ENCODE peak calls at places on chromosomes 5 and 9, in nine cellular contexts. R, U, W, Y, D, M, T, G and V are unnamed samples.
A peak's percentile ranks its signal among the peaks of the same experiment; 100 is the strongest.

GRCh38 chr5:165627548-165628170 is 2122.2 kb downstream of the MAT2B start:
- DNase-seq in R (no peak), U (no peak), W (no peak), Y (no peak), D (peak; percentile 52), M (no peak), T (no peak), G (no peak), V (no peak)

GRCh38 chr5:175689147-175689991 is 31.5 kb downstream of the HRH2 start:
- DNase-seq in R (peak; percentile 36), U (peak; percentile 27), W (no peak), Y (no peak), D (no peak), M (no peak), T (peak; percentile 33), G (peak; percentile 10), V (no peak)

GRCh38 chr9:113853333-113853732 is 22.8 kb upstream of the ZNF618 start:
- DNase-seq in R (no peak), U (no peak), W (no peak), Y (no peak), D (peak; percentile 56), M (no peak), T (peak; percentile 43), G (no peak), V (no peak)

GRCh38 chr5:134440185-134440755 is 28.6 kb upstream of the CDKN2AIPNL start:
- DNase-seq in R (no peak), U (no peak), W (no peak), Y (no peak), D (no peak), M (no peak), T (no peak), G (no peak), V (no peak)

GRCh38 chr9:22274477-22274876 is 172.1 kb upstream of the DMRTA1 start:
- DNase-seq in R (no peak), U (no peak), W (no peak), Y (no peak), D (no peak), M (no peak), T (no peak), G (no peak), V (no peak)

GRCh38 chr9:76586555-76587314 is 127.8 kb downstream of the GCNT1 start:
- DNase-seq in R (no peak), U (no peak), W (no peak), Y (no peak), D (no peak), M (no peak), T (no peak), G (no peak), V (no peak)

GRCh38 chr9:122788831-122789230 is at the start of gene OR5C1:
- DNase-seq in R (no peak), U (no peak), W (no peak), Y (no peak), D (no peak), M (no peak), T (no peak), G (no peak), V (no peak)

GRCh38 chr5:104551628-104552027 is 989.0 kb upstream of the NUDT12 start:
- DNase-seq in R (no peak), U (no peak), W (no peak), Y (no peak), D (no peak), M (no peak), T (no peak), G (no peak), V (no peak)

GRCh38 chr9:124197177-124198095 is 60.3 kb upstream of the NEK6 start:
- DNase-seq in R (no peak), U (no peak), W (no peak), Y (peak; percentile 77), D (no peak), M (no peak), T (no peak), G (no peak), V (no peak)

GRCh38 chr5:40683351-40683750 is 3.6 kb downstream of the PTGER4 start:
- DNase-seq in R (no peak), U (no peak), W (no peak), Y (no peak), D (no peak), M (no peak), T (no peak), G (no peak), V (no peak)

GRCh38 chr9:86735772-86736458 is 211.4 kb downstream of the GAS1 start:
- DNase-seq in R (no peak), U (no peak), W (no peak), Y (no peak), D (no peak), M (no peak), T (no peak), G (no peak), V (no peak)

GRCh38 chr5:171418982-171419662 is at the start of gene FGF18:
- DNase-seq in R (peak; percentile 62), U (no peak), W (no peak), Y (peak; percentile 40), D (peak; percentile 41), M (no peak), T (peak; percentile 48), G (peak; percentile 65), V (peak; percentile 15)

GRCh38 chr5:124973613-124974130 is 227.2 kb upstream of the ZNF608 start:
- DNase-seq in R (no peak), U (peak; percentile 29), W (no peak), Y (no peak), D (no peak), M (no peak), T (no peak), G (no peak), V (no peak)

GRCh38 chr5:95808686-95809413 is 13.7 kb downstream of the GLRX start:
- DNase-seq in R (peak; percentile 85), U (peak; percentile 80), W (peak; percentile 58), Y (peak; percentile 90), D (no peak), M (no peak), T (no peak), G (no peak), V (no peak)

GRCh38 chr5:127959152-127959764 is 124.3 kb upstream of the SLC12A2 start:
- DNase-seq in R (peak; percentile 76), U (peak; percentile 66), W (no peak), Y (no peak), D (no peak), M (no peak), T (peak; percentile 87), G (peak; percentile 82), V (no peak)

GRCh38 chr5:126460977-126461376 is 37.8 kb downstream of the GRAMD2B start:
- DNase-seq in R (no peak), U (no peak), W (no peak), Y (no peak), D (no peak), M (no peak), T (no peak), G (no peak), V (no peak)

GRCh38 chr9:130870491-130871381 is 25.9 kb downstream of the QRFP start:
- DNase-seq in R (no peak), U (no peak), W (no peak), Y (no peak), D (no peak), M (no peak), T (no peak), G (peak; percentile 68), V (no peak)

GRCh38 chr5:73412597-73412988 is 36.0 kb downstream of the FOXD1 start:
- DNase-seq in R (no peak), U (no peak), W (no peak), Y (no peak), D (no peak), M (no peak), T (no peak), G (peak; percentile 94), V (no peak)

GRCh38 chr5:54278031-54278830 is 32.1 kb downstream of the ARL15 start:
- DNase-seq in R (no peak), U (no peak), W (no peak), Y (no peak), D (no peak), M (no peak), T (no peak), G (no peak), V (no peak)

GRCh38 chr5:33800221-33800950 is 91.4 kb downstream of the ADAMTS12 start:
- DNase-seq in R (no peak), U (no peak), W (no peak), Y (no peak), D (no peak), M (no peak), T (no peak), G (no peak), V (no peak)

GRCh38 chr5:42745426-42745825 is 11.2 kb upstream of the CCDC152 start:
- DNase-seq in R (no peak), U (no peak), W (no peak), Y (no peak), D (peak; percentile 13), M (no peak), T (no peak), G (no peak), V (no peak)

GRCh38 chr5:67032921-67033664 is 163.5 kb downstream of the CD180 start:
- DNase-seq in R (no peak), U (no peak), W (no peak), Y (peak; percentile 13), D (no peak), M (no peak), T (no peak), G (peak; percentile 66), V (no peak)

GRCh38 chr9:69554945-69555344 is 117.2 kb downstream of the APBA1 start:
- DNase-seq in R (no peak), U (no peak), W (no peak), Y (no peak), D (no peak), M (no peak), T (no peak), G (peak; percentile 90), V (no peak)

GRCh38 chr5:143806568-143806967 is 5.4 kb upstream of the HMHB1 start:
- DNase-seq in R (no peak), U (no peak), W (no peak), Y (no peak), D (no peak), M (no peak), T (no peak), G (no peak), V (no peak)

GRCh38 chr9:106890621-106891020 is 27.7 kb downstream of the ZNF462 start:
- DNase-seq in R (no peak), U (no peak), W (no peak), Y (no peak), D (no peak), M (no peak), T (no peak), G (no peak), V (no peak)

GRCh38 chr5:99948850-99949249 is 586.3 kb upstream of the FAM174A start:
- DNase-seq in R (no peak), U (no peak), W (no peak), Y (no peak), D (no peak), M (no peak), T (no peak), G (no peak), V (no peak)

GRCh38 chr5:167413503-167413902 is 877.9 kb upstream of the WWC1 start:
- DNase-seq in R (no peak), U (no peak), W (no peak), Y (no peak), D (peak; percentile 5), M (no peak), T (no peak), G (no peak), V (no peak)

GRCh38 chr9:5879419-5880181 is 11.1 kb upstream of the MLANA start:
- DNase-seq in R (no peak), U (no peak), W (no peak), Y (no peak), D (no peak), M (no peak), T (peak; percentile 75), G (peak; percentile 87), V (no peak)

GRCh38 chr5:181260720-181261319 is at the start of gene TRIM52:
- DNase-seq in R (peak; percentile 92), U (peak; percentile 83), W (peak; percentile 84), Y (peak; percentile 89), D (peak; percentile 88), M (peak; percentile 80), T (peak; percentile 87), G (peak; percentile 79), V (peak; percentile 85)

GRCh38 chr9:27430754-27431540 is 93.1 kb upstream of the IFNK start:
- DNase-seq in R (no peak), U (no peak), W (no peak), Y (no peak), D (no peak), M (no peak), T (no peak), G (no peak), V (no peak)

GRCh38 chr5:179558912-179559279 is 8.5 kb downstream of the RUFY1 start:
- DNase-seq in R (no peak), U (no peak), W (no peak), Y (no peak), D (peak; percentile 45), M (no peak), T (peak; percentile 83), G (peak; percentile 15), V (no peak)